ENCODE peak calls at places on chromosomes 6 and 20, in five cellular contexts. One of them, this sample, is unnamed.
A peak's percentile ranks its signal among the peaks of the same experiment; 100 is the strongest.

GRCh38 chr20:53786445-53787267 is 193.0 kb upstream of the ZNF217 start:
- DNase-seq in naive thymus-derived CD4-positive, alpha-beta T cell: no peak
- DNase-seq in breast epithelium: no peak
- DNase-seq in Peyer's patch: peak; percentile 44
- DNase-seq in aorta: no peak
- DNase-seq in this sample: no peak

GRCh38 chr20:34475979-34476736 is 40.1 kb upstream of the DYNLRB1 start:
- DNase-seq in breast epithelium: no peak
- DNase-seq in Peyer's patch: peak; percentile 68
- DNase-seq in naive thymus-derived CD4-positive, alpha-beta T cell: no peak
- DNase-seq in aorta: peak; percentile 88
- DNase-seq in this sample: no peak

GRCh38 chr20:35307666-35308653 is 15.7 kb upstream of the FAM83C start:
- DNase-seq in aorta: peak; percentile 93
- DNase-seq in naive thymus-derived CD4-positive, alpha-beta T cell: no peak
- DNase-seq in breast epithelium: peak; percentile 73
- DNase-seq in Peyer's patch: no peak
- DNase-seq in this sample: no peak

GRCh38 chr6:7475081-7475480 is 66.4 kb upstream of the DSP start:
- DNase-seq in breast epithelium: no peak
- DNase-seq in Peyer's patch: no peak
- DNase-seq in naive thymus-derived CD4-positive, alpha-beta T cell: no peak
- DNase-seq in aorta: no peak
- DNase-seq in this sample: no peak

GRCh38 chr6:125222531-125223455 is 69.2 kb downstream of the TPD52L1 start:
- DNase-seq in aorta: no peak
- DNase-seq in naive thymus-derived CD4-positive, alpha-beta T cell: no peak
- DNase-seq in Peyer's patch: no peak
- DNase-seq in breast epithelium: no peak
- DNase-seq in this sample: no peak

GRCh38 chr6:127186889-127187288 is 68.4 kb downstream of the RSPO3 start:
- DNase-seq in naive thymus-derived CD4-positive, alpha-beta T cell: peak; percentile 34
- DNase-seq in breast epithelium: no peak
- DNase-seq in aorta: peak; percentile 89
- DNase-seq in Peyer's patch: peak; percentile 63
- DNase-seq in this sample: peak; percentile 11

GRCh38 chr6:15343490-15344185 is 97.8 kb downstream of the JARID2 start:
- DNase-seq in aorta: no peak
- DNase-seq in Peyer's patch: no peak
- DNase-seq in naive thymus-derived CD4-positive, alpha-beta T cell: no peak
- DNase-seq in breast epithelium: no peak
- DNase-seq in this sample: no peak

GRCh38 chr6:83709748-83710050 is 798 bp upstream of the SNAP91 start:
- DNase-seq in aorta: no peak
- DNase-seq in Peyer's patch: no peak
- DNase-seq in naive thymus-derived CD4-positive, alpha-beta T cell: no peak
- DNase-seq in breast epithelium: no peak
- DNase-seq in this sample: no peak

GRCh38 chr6:99241905-99242534 is 107.5 kb downstream of the FAXC start:
- DNase-seq in naive thymus-derived CD4-positive, alpha-beta T cell: no peak
- DNase-seq in Peyer's patch: no peak
- DNase-seq in aorta: no peak
- DNase-seq in breast epithelium: no peak
- DNase-seq in this sample: no peak

GRCh38 chr20:10225439-10226080 is 6.9 kb downstream of the SNAP25 start:
- DNase-seq in naive thymus-derived CD4-positive, alpha-beta T cell: no peak
- DNase-seq in breast epithelium: no peak
- DNase-seq in Peyer's patch: no peak
- DNase-seq in aorta: no peak
- DNase-seq in this sample: no peak

GRCh38 chr6:147161974-147162495 is 42.2 kb upstream of the STXBP5 start:
- DNase-seq in breast epithelium: no peak
- DNase-seq in naive thymus-derived CD4-positive, alpha-beta T cell: no peak
- DNase-seq in Peyer's patch: peak; percentile 66
- DNase-seq in aorta: no peak
- DNase-seq in this sample: no peak

GRCh38 chr6:80527552-80528052 is 421.1 kb downstream of the BCKDHB start:
- DNase-seq in aorta: no peak
- DNase-seq in Peyer's patch: no peak
- DNase-seq in breast epithelium: no peak
- DNase-seq in naive thymus-derived CD4-positive, alpha-beta T cell: no peak
- DNase-seq in this sample: no peak

GRCh38 chr20:64185276-64185900 is 21.1 kb downstream of the MYT1 start:
- DNase-seq in breast epithelium: no peak
- DNase-seq in Peyer's patch: no peak
- DNase-seq in aorta: no peak
- DNase-seq in naive thymus-derived CD4-positive, alpha-beta T cell: no peak
- DNase-seq in this sample: no peak

GRCh38 chr20:58233393-58233792 is 4.9 kb upstream of the ANKRD60 start:
- DNase-seq in aorta: no peak
- DNase-seq in Peyer's patch: no peak
- DNase-seq in naive thymus-derived CD4-positive, alpha-beta T cell: no peak
- DNase-seq in breast epithelium: no peak
- DNase-seq in this sample: no peak

GRCh38 chr20:37651932-37652331 is 41.9 kb upstream of the CTNNBL1 start:
- DNase-seq in aorta: no peak
- DNase-seq in Peyer's patch: no peak
- DNase-seq in breast epithelium: no peak
- DNase-seq in naive thymus-derived CD4-positive, alpha-beta T cell: no peak
- DNase-seq in this sample: no peak

GRCh38 chr20:49562341-49563014 is 5.5 kb downstream of the PTGIS start:
- DNase-seq in naive thymus-derived CD4-positive, alpha-beta T cell: no peak
- DNase-seq in Peyer's patch: peak; percentile 59
- DNase-seq in breast epithelium: peak; percentile 70
- DNase-seq in aorta: peak; percentile 96
- DNase-seq in this sample: no peak

GRCh38 chr6:161434921-161435411 is 161.1 kb upstream of the AGPAT4 start:
- DNase-seq in Peyer's patch: no peak
- DNase-seq in breast epithelium: no peak
- DNase-seq in aorta: no peak
- DNase-seq in naive thymus-derived CD4-positive, alpha-beta T cell: no peak
- DNase-seq in this sample: no peak

GRCh38 chr20:41080866-41081265 is 52.2 kb downstream of the TOP1 start:
- DNase-seq in aorta: no peak
- DNase-seq in naive thymus-derived CD4-positive, alpha-beta T cell: no peak
- DNase-seq in breast epithelium: no peak
- DNase-seq in Peyer's patch: no peak
- DNase-seq in this sample: no peak

GRCh38 chr20:25226433-25227316 is 21.2 kb upstream of the PYGB start:
- DNase-seq in Peyer's patch: no peak
- DNase-seq in naive thymus-derived CD4-positive, alpha-beta T cell: no peak
- DNase-seq in aorta: no peak
- DNase-seq in breast epithelium: no peak
- DNase-seq in this sample: no peak

GRCh38 chr6:145241039-145241438 is 494.3 kb downstream of the EPM2A start:
- DNase-seq in naive thymus-derived CD4-positive, alpha-beta T cell: no peak
- DNase-seq in aorta: no peak
- DNase-seq in Peyer's patch: no peak
- DNase-seq in breast epithelium: no peak
- DNase-seq in this sample: no peak

GRCh38 chr20:46126440-46127056 is 8.4 kb downstream of the CD40 start:
- DNase-seq in naive thymus-derived CD4-positive, alpha-beta T cell: no peak
- DNase-seq in aorta: no peak
- DNase-seq in breast epithelium: no peak
- DNase-seq in Peyer's patch: no peak
- DNase-seq in this sample: no peak

GRCh38 chr6:15036690-15037245 is 209.1 kb upstream of the JARID2 start:
- DNase-seq in aorta: no peak
- DNase-seq in breast epithelium: no peak
- DNase-seq in Peyer's patch: peak; percentile 87
- DNase-seq in naive thymus-derived CD4-positive, alpha-beta T cell: no peak
- DNase-seq in this sample: no peak

GRCh38 chr6:17226766-17227338 is 54.3 kb upstream of the RBM24 start:
- DNase-seq in naive thymus-derived CD4-positive, alpha-beta T cell: no peak
- DNase-seq in aorta: no peak
- DNase-seq in breast epithelium: no peak
- DNase-seq in Peyer's patch: no peak
- DNase-seq in this sample: no peak

GRCh38 chr6:18386302-18386976 is 711 bp upstream of the RNF144B start:
- DNase-seq in Peyer's patch: no peak
- DNase-seq in naive thymus-derived CD4-positive, alpha-beta T cell: no peak
- DNase-seq in aorta: peak; percentile 84
- DNase-seq in breast epithelium: no peak
- DNase-seq in this sample: no peak

GRCh38 chr20:61447950-61448349 is 195.9 kb downstream of the CDH4 start:
- DNase-seq in aorta: no peak
- DNase-seq in Peyer's patch: no peak
- DNase-seq in breast epithelium: no peak
- DNase-seq in naive thymus-derived CD4-positive, alpha-beta T cell: no peak
- DNase-seq in this sample: no peak

GRCh38 chr6:87200469-87201174 is 45.3 kb downstream of the ZNF292 start:
- DNase-seq in breast epithelium: no peak
- DNase-seq in Peyer's patch: no peak
- DNase-seq in naive thymus-derived CD4-positive, alpha-beta T cell: no peak
- DNase-seq in aorta: no peak
- DNase-seq in this sample: no peak

GRCh38 chr6:53837875-53838806 is 43.3 kb downstream of the LRRC1 start:
- DNase-seq in naive thymus-derived CD4-positive, alpha-beta T cell: no peak
- DNase-seq in breast epithelium: no peak
- DNase-seq in Peyer's patch: no peak
- DNase-seq in aorta: no peak
- DNase-seq in this sample: no peak

GRCh38 chr6:144350176-144350575 is 65.0 kb downstream of the UTRN start:
- DNase-seq in aorta: no peak
- DNase-seq in Peyer's patch: no peak
- DNase-seq in naive thymus-derived CD4-positive, alpha-beta T cell: peak; percentile 46
- DNase-seq in breast epithelium: no peak
- DNase-seq in this sample: no peak

GRCh38 chr20:42193119-42193518 is 574.9 kb upstream of the CHD6 start:
- DNase-seq in aorta: no peak
- DNase-seq in breast epithelium: no peak
- DNase-seq in naive thymus-derived CD4-positive, alpha-beta T cell: no peak
- DNase-seq in Peyer's patch: no peak
- DNase-seq in this sample: no peak

GRCh38 chr20:53597085-53597482 is 3.4 kb upstream of the ZNF217 start:
- DNase-seq in aorta: no peak
- DNase-seq in naive thymus-derived CD4-positive, alpha-beta T cell: no peak
- DNase-seq in Peyer's patch: no peak
- DNase-seq in breast epithelium: no peak
- DNase-seq in this sample: no peak

GRCh38 chr6:20034408-20034769 is 177.9 kb downstream of the MBOAT1 start:
- DNase-seq in breast epithelium: no peak
- DNase-seq in Peyer's patch: no peak
- DNase-seq in naive thymus-derived CD4-positive, alpha-beta T cell: no peak
- DNase-seq in aorta: no peak
- DNase-seq in this sample: no peak

GRCh38 chr20:48169650-48170049 is 384.4 kb upstream of the SULF2 start:
- DNase-seq in Peyer's patch: no peak
- DNase-seq in aorta: no peak
- DNase-seq in breast epithelium: no peak
- DNase-seq in naive thymus-derived CD4-positive, alpha-beta T cell: no peak
- DNase-seq in this sample: no peak

GRCh38 chr6:74671558-74672025 is 534.3 kb downstream of the COL12A1 start:
- DNase-seq in naive thymus-derived CD4-positive, alpha-beta T cell: no peak
- DNase-seq in breast epithelium: no peak
- DNase-seq in aorta: no peak
- DNase-seq in Peyer's patch: no peak
- DNase-seq in this sample: no peak

GRCh38 chr6:168536665-168537249 is 95.8 kb downstream of the SMOC2 start:
- DNase-seq in naive thymus-derived CD4-positive, alpha-beta T cell: no peak
- DNase-seq in breast epithelium: no peak
- DNase-seq in aorta: no peak
- DNase-seq in Peyer's patch: no peak
- DNase-seq in this sample: no peak

GRCh38 chr6:168534265-168534664 is 93.3 kb downstream of the SMOC2 start:
- DNase-seq in aorta: no peak
- DNase-seq in naive thymus-derived CD4-positive, alpha-beta T cell: no peak
- DNase-seq in Peyer's patch: no peak
- DNase-seq in breast epithelium: no peak
- DNase-seq in this sample: no peak

GRCh38 chr6:168535711-168536110 is 94.7 kb downstream of the SMOC2 start:
- DNase-seq in breast epithelium: no peak
- DNase-seq in naive thymus-derived CD4-positive, alpha-beta T cell: no peak
- DNase-seq in aorta: no peak
- DNase-seq in Peyer's patch: no peak
- DNase-seq in this sample: no peak

GRCh38 chr6:168537485-168537884 is 96.5 kb downstream of the SMOC2 start:
- DNase-seq in aorta: no peak
- DNase-seq in Peyer's patch: no peak
- DNase-seq in naive thymus-derived CD4-positive, alpha-beta T cell: no peak
- DNase-seq in breast epithelium: no peak
- DNase-seq in this sample: no peak

DNA sequence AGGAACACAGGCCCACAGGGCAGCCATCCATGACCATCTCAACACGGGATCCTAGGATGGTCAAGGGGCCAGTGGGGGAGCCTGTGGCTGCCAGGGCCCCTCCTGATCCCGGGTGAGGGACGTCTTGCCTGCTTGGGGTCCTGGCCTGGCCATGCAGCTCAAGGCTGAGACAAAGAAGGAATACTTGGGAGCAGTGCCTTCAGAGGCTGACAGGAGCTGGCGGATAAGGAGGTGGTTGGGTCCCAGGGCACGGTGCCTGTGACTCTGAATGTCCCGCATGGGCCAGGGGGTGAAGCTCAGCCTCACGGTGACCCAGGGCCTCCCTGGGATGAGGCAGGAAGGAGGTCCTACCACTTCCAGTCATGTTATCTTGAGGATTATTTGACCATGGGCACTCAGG is 95.2 kb downstream of the SMOC2 start:
- DNase-seq in Peyer's patch: no peak
- DNase-seq in aorta: no peak
- DNase-seq in naive thymus-derived CD4-positive, alpha-beta T cell: no peak
- DNase-seq in breast epithelium: no peak
- DNase-seq in this sample: no peak
- H3K9me3 ChIP-seq in Peyer's patch: no peaks in the 10 kb centered on the region
- H3K9me3 ChIP-seq in aorta: no peaks in the 10 kb centered on the region
- H3K9me3 ChIP-seq in naive thymus-derived CD4-positive, alpha-beta T cell: no peaks in the 10 kb centered on the region
- H3K9me3 ChIP-seq in breast epithelium: no peaks in the 10 kb centered on the region
- H3K9me3 ChIP-seq in this sample: no peaks in the 10 kb centered on the region

GRCh38 chr6:69816017-69816416 is 19.2 kb upstream of the LMBRD1 start:
- DNase-seq in breast epithelium: no peak
- DNase-seq in aorta: no peak
- DNase-seq in naive thymus-derived CD4-positive, alpha-beta T cell: no peak
- DNase-seq in Peyer's patch: no peak
- DNase-seq in this sample: no peak
- H3K4me3 ChIP-seq in breast epithelium: no peak overlapping the region
- H3K4me3 ChIP-seq in aorta: no peak overlapping the region
- H3K4me3 ChIP-seq in naive thymus-derived CD4-positive, alpha-beta T cell: peak overlapping the region; percentile 29
- H3K4me3 ChIP-seq in Peyer's patch: no peak overlapping the region
- H3K4me3 ChIP-seq in this sample: peak overlapping the region; percentile 41

DNA sequence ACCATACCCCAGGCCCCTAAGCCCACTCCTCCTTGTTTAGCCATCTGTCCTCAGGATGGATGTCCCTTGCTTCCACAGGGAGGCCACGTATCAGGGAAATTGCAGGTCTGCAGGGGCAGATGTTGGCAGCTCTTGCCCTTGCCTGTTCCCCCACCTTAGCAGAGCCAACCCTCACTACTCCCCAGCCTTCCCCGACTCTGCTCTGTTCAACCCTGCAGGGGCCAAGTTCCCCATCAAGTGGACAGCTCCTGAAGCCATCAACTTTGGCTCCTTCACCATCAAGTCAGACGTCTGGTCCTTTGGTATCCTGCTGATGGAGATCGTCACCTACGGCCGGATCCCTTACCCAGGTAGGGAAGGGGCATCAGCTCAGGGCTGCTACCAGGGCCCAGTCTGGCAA is 10.7 kb upstream of the TM9SF4 start:
- DNase-seq in aorta: no peak
- DNase-seq in Peyer's patch: no peak
- DNase-seq in naive thymus-derived CD4-positive, alpha-beta T cell: no peak
- DNase-seq in breast epithelium: no peak
- DNase-seq in this sample: no peak
- H3K4me1 ChIP-seq in aorta: no peaks in the 10 kb centered on the region
- H3K4me1 ChIP-seq in Peyer's patch: no peaks in the 10 kb centered on the region
- H3K4me1 ChIP-seq in naive thymus-derived CD4-positive, alpha-beta T cell: no peaks in the 10 kb centered on the region
- H3K4me1 ChIP-seq in breast epithelium: no peaks in the 10 kb centered on the region
- H3K4me1 ChIP-seq in this sample: no peaks in the 10 kb centered on the region

GRCh38 chr6:85726206-85726605 is 83.5 kb upstream of the SYNCRIP start:
- DNase-seq in breast epithelium: no peak
- DNase-seq in Peyer's patch: no peak
- DNase-seq in naive thymus-derived CD4-positive, alpha-beta T cell: no peak
- DNase-seq in aorta: no peak
- DNase-seq in this sample: no peak
- H3K9me3 ChIP-seq in breast epithelium: no peaks in the 10 kb centered on the region
- H3K9me3 ChIP-seq in Peyer's patch: no peaks in the 10 kb centered on the region
- H3K9me3 ChIP-seq in naive thymus-derived CD4-positive, alpha-beta T cell: no peaks in the 10 kb centered on the region
- H3K9me3 ChIP-seq in aorta: no peaks in the 10 kb centered on the region
- H3K9me3 ChIP-seq in this sample: no peaks in the 10 kb centered on the region